ENCODE peak calls at places on chromosomes 3 and 15, in seven cellular contexts. One of them, this sample, is unnamed.
A peak's percentile ranks its signal among the peaks of the same experiment; 100 is the strongest.

GRCh38 chr15:52295421-52295991 is at the start of gene MYO5C:
- DNase-seq in effector CD4-positive, alpha-beta T cell: no peak
- DNase-seq in Daoy: peak; percentile 95
- DNase-seq in amniotic epithelial cell: no peak
- DNase-seq in activated CD4-positive, alpha-beta T cell treated with anti-CD3 and anti-CD28 coated beads, Interleukin-2, amount 50 U/mL, for 24 hours: no peak
- DNase-seq in T follicular helper cell: no peak
- DNase-seq in activated T-cell treated with anti-CD3 and anti-CD28 coated beads for 1 hour: no peak
- DNase-seq in this sample: peak; percentile 49

GRCh38 chr3:80097674-80098073 is 329.9 kb upstream of the ROBO1 start:
- DNase-seq in T follicular helper cell: no peak
- DNase-seq in activated T-cell treated with anti-CD3 and anti-CD28 coated beads for 1 hour: no peak
- DNase-seq in Daoy: no peak
- DNase-seq in amniotic epithelial cell: no peak
- DNase-seq in activated CD4-positive, alpha-beta T cell treated with anti-CD3 and anti-CD28 coated beads, Interleukin-2, amount 50 U/mL, for 24 hours: no peak
- DNase-seq in effector CD4-positive, alpha-beta T cell: no peak
- DNase-seq in this sample: no peak

GRCh38 chr3:182117583-182117982 is 405.9 kb downstream of the SOX2 start:
- DNase-seq in Daoy: peak; percentile 32
- DNase-seq in activated T-cell treated with anti-CD3 and anti-CD28 coated beads for 1 hour: no peak
- DNase-seq in activated CD4-positive, alpha-beta T cell treated with anti-CD3 and anti-CD28 coated beads, Interleukin-2, amount 50 U/mL, for 24 hours: no peak
- DNase-seq in effector CD4-positive, alpha-beta T cell: no peak
- DNase-seq in amniotic epithelial cell: no peak
- DNase-seq in T follicular helper cell: no peak
- DNase-seq in this sample: no peak

GRCh38 chr3:186369217-186369616 is 7.2 kb upstream of the DGKG start:
- DNase-seq in T follicular helper cell: no peak
- DNase-seq in activated CD4-positive, alpha-beta T cell treated with anti-CD3 and anti-CD28 coated beads, Interleukin-2, amount 50 U/mL, for 24 hours: no peak
- DNase-seq in amniotic epithelial cell: no peak
- DNase-seq in Daoy: no peak
- DNase-seq in activated T-cell treated with anti-CD3 and anti-CD28 coated beads for 1 hour: no peak
- DNase-seq in effector CD4-positive, alpha-beta T cell: no peak
- DNase-seq in this sample: no peak

GRCh38 chr15:57440799-57441198 is 64.5 kb downstream of the CGNL1 start:
- DNase-seq in Daoy: peak; percentile 65
- DNase-seq in activated CD4-positive, alpha-beta T cell treated with anti-CD3 and anti-CD28 coated beads, Interleukin-2, amount 50 U/mL, for 24 hours: no peak
- DNase-seq in amniotic epithelial cell: peak; percentile 97
- DNase-seq in effector CD4-positive, alpha-beta T cell: no peak
- DNase-seq in T follicular helper cell: no peak
- DNase-seq in activated T-cell treated with anti-CD3 and anti-CD28 coated beads for 1 hour: no peak
- DNase-seq in this sample: no peak

GRCh38 chr3:11556851-11557644 is 86.7 kb downstream of the VGLL4 start:
- DNase-seq in effector CD4-positive, alpha-beta T cell: no peak
- DNase-seq in activated CD4-positive, alpha-beta T cell treated with anti-CD3 and anti-CD28 coated beads, Interleukin-2, amount 50 U/mL, for 24 hours: no peak
- DNase-seq in Daoy: peak; percentile 47
- DNase-seq in activated T-cell treated with anti-CD3 and anti-CD28 coated beads for 1 hour: no peak
- DNase-seq in amniotic epithelial cell: peak; percentile 65
- DNase-seq in T follicular helper cell: no peak
- DNase-seq in this sample: no peak

GRCh38 chr3:127804141-127804540 is 18.2 kb downstream of the MGLL start:
- DNase-seq in T follicular helper cell: no peak
- DNase-seq in activated T-cell treated with anti-CD3 and anti-CD28 coated beads for 1 hour: no peak
- DNase-seq in Daoy: no peak
- DNase-seq in amniotic epithelial cell: no peak
- DNase-seq in activated CD4-positive, alpha-beta T cell treated with anti-CD3 and anti-CD28 coated beads, Interleukin-2, amount 50 U/mL, for 24 hours: no peak
- DNase-seq in effector CD4-positive, alpha-beta T cell: no peak
- DNase-seq in this sample: no peak

GRCh38 chr3:151630938-151631417 is 102.7 kb upstream of the AADACL2 start:
- DNase-seq in effector CD4-positive, alpha-beta T cell: no peak
- DNase-seq in Daoy: no peak
- DNase-seq in activated CD4-positive, alpha-beta T cell treated with anti-CD3 and anti-CD28 coated beads, Interleukin-2, amount 50 U/mL, for 24 hours: no peak
- DNase-seq in activated T-cell treated with anti-CD3 and anti-CD28 coated beads for 1 hour: no peak
- DNase-seq in amniotic epithelial cell: peak; percentile 91
- DNase-seq in T follicular helper cell: no peak
- DNase-seq in this sample: no peak

GRCh38 chr3:134601539-134602439 is 49.0 kb downstream of the KY start:
- DNase-seq in amniotic epithelial cell: peak; percentile 79
- DNase-seq in Daoy: peak; percentile 74
- DNase-seq in effector CD4-positive, alpha-beta T cell: no peak
- DNase-seq in activated CD4-positive, alpha-beta T cell treated with anti-CD3 and anti-CD28 coated beads, Interleukin-2, amount 50 U/mL, for 24 hours: no peak
- DNase-seq in activated T-cell treated with anti-CD3 and anti-CD28 coated beads for 1 hour: no peak
- DNase-seq in T follicular helper cell: no peak
- DNase-seq in this sample: peak; percentile 58

GRCh38 chr3:175255698-175256097 is 396.6 kb downstream of the NAALADL2 start:
- DNase-seq in effector CD4-positive, alpha-beta T cell: no peak
- DNase-seq in activated CD4-positive, alpha-beta T cell treated with anti-CD3 and anti-CD28 coated beads, Interleukin-2, amount 50 U/mL, for 24 hours: no peak
- DNase-seq in T follicular helper cell: no peak
- DNase-seq in amniotic epithelial cell: peak; percentile 59
- DNase-seq in Daoy: peak; percentile 41
- DNase-seq in activated T-cell treated with anti-CD3 and anti-CD28 coated beads for 1 hour: no peak
- DNase-seq in this sample: no peak

GRCh38 chr15:87959080-87959479 is 297.5 kb downstream of the NTRK3 start:
- DNase-seq in Daoy: peak; percentile 10
- DNase-seq in activated T-cell treated with anti-CD3 and anti-CD28 coated beads for 1 hour: no peak
- DNase-seq in amniotic epithelial cell: peak; percentile 2
- DNase-seq in effector CD4-positive, alpha-beta T cell: no peak
- DNase-seq in T follicular helper cell: no peak
- DNase-seq in activated CD4-positive, alpha-beta T cell treated with anti-CD3 and anti-CD28 coated beads, Interleukin-2, amount 50 U/mL, for 24 hours: no peak
- DNase-seq in this sample: no peak

GRCh38 chr3:128967748-128968147 is 26.1 kb downstream of the CFAP92 start:
- DNase-seq in Daoy: no peak
- DNase-seq in activated CD4-positive, alpha-beta T cell treated with anti-CD3 and anti-CD28 coated beads, Interleukin-2, amount 50 U/mL, for 24 hours: no peak
- DNase-seq in activated T-cell treated with anti-CD3 and anti-CD28 coated beads for 1 hour: no peak
- DNase-seq in amniotic epithelial cell: no peak
- DNase-seq in effector CD4-positive, alpha-beta T cell: no peak
- DNase-seq in T follicular helper cell: no peak
- DNase-seq in this sample: no peak

GRCh38 chr3:13896473-13897154 is 16.7 kb upstream of the WNT7A start:
- DNase-seq in activated T-cell treated with anti-CD3 and anti-CD28 coated beads for 1 hour: peak; percentile 34
- DNase-seq in T follicular helper cell: peak; percentile 44
- DNase-seq in effector CD4-positive, alpha-beta T cell: peak; percentile 50
- DNase-seq in activated CD4-positive, alpha-beta T cell treated with anti-CD3 and anti-CD28 coated beads, Interleukin-2, amount 50 U/mL, for 24 hours: no peak
- DNase-seq in amniotic epithelial cell: peak; percentile 55
- DNase-seq in Daoy: peak; percentile 65
- DNase-seq in this sample: no peak

GRCh38 chr15:65266469-65266868 is 20.2 kb downstream of the PARP16 start:
- DNase-seq in activated T-cell treated with anti-CD3 and anti-CD28 coated beads for 1 hour: no peak
- DNase-seq in amniotic epithelial cell: no peak
- DNase-seq in activated CD4-positive, alpha-beta T cell treated with anti-CD3 and anti-CD28 coated beads, Interleukin-2, amount 50 U/mL, for 24 hours: no peak
- DNase-seq in T follicular helper cell: no peak
- DNase-seq in effector CD4-positive, alpha-beta T cell: no peak
- DNase-seq in Daoy: no peak
- DNase-seq in this sample: no peak

GRCh38 chr3:106688463-106688862 is 688.8 kb upstream of the CCDC54 start:
- DNase-seq in amniotic epithelial cell: peak; percentile 94
- DNase-seq in activated T-cell treated with anti-CD3 and anti-CD28 coated beads for 1 hour: no peak
- DNase-seq in effector CD4-positive, alpha-beta T cell: no peak
- DNase-seq in activated CD4-positive, alpha-beta T cell treated with anti-CD3 and anti-CD28 coated beads, Interleukin-2, amount 50 U/mL, for 24 hours: no peak
- DNase-seq in T follicular helper cell: no peak
- DNase-seq in Daoy: peak; percentile 79
- DNase-seq in this sample: no peak